ENCODE peak calls at places on chromosomes 2 and 18, in seven cellular contexts. I, B, Q, V, D, S and A are unnamed samples.

GRCh38 chr2:106192752-106193490 is 1.2 kb downstream of the UXS1 start:
- DNase-seq in B (peak; percentile 87), I (peak; percentile 56), D (no peak), S (no peak), Q (peak; percentile 51), V (no peak), A (peak; percentile 95)

GRCh38 chr2:162556996-162557395 is 213.1 kb downstream of the GCA start:
- DNase-seq in V (no peak), I (no peak), S (no peak), D (no peak), B (no peak), Q (no peak), A (no peak)

GRCh38 chr2:169828141-169828811 is 1.0 kb downstream of the UBR3 start:
- DNase-seq in V (no peak), I (peak; percentile 45), S (peak; percentile 62), B (peak; percentile 41), Q (peak; percentile 67), D (no peak), A (peak; percentile 65)

GRCh38 chr2:195848119-195848899 is 191.3 kb downstream of the SLC39A10 start:
- DNase-seq in S (no peak), D (no peak), V (no peak), I (no peak), Q (no peak), B (no peak), A (no peak)

GRCh38 chr2:75570948-75571729 is 10.4 kb upstream of the EVA1A start:
- DNase-seq in S (no peak), D (no peak), B (peak; percentile 76), Q (no peak), V (no peak), I (no peak), A (peak; percentile 83)

GRCh38 chr2:94996401-94997100 is 29.0 kb upstream of the MAL start:
- DNase-seq in I (no peak), S (no peak), V (no peak), Q (peak; percentile 63), B (no peak), D (peak; percentile 7), A (no peak)

GRCh38 chr2:82839046-82839445 is 1620.0 kb downstream of the SUCLG1 start:
- DNase-seq in I (no peak), Q (no peak), V (no peak), D (no peak), B (no peak), S (no peak), A (peak; percentile 1)

GRCh38 chr2:10931710-10932255 is 20.0 kb downstream of the KCNF1 start:
- DNase-seq in V (no peak), D (peak; percentile 32), Q (no peak), I (peak; percentile 44), B (peak; percentile 92), S (peak; percentile 94), A (peak; percentile 30)

GRCh38 chr2:219350215-219350937 is 17.8 kb upstream of the RESP18 start:
- DNase-seq in I (no peak), D (no peak), Q (no peak), V (no peak), B (peak; percentile 71), S (no peak), A (no peak)

GRCh38 chr18:77049938-77050337 is 82.6 kb downstream of the MBP start:
- DNase-seq in I (no peak), B (no peak), Q (no peak), D (no peak), S (no peak), V (no peak), A (no peak)

GRCh38 chr2:37098416-37099118 is 14.2 kb downstream of the GPATCH11 start:
- DNase-seq in S (no peak), D (no peak), V (no peak), B (no peak), Q (no peak), I (no peak), A (no peak)

GRCh38 chr2:128568106-128568505 is 249.4 kb upstream of the HS6ST1 start:
- DNase-seq in B (no peak), S (no peak), Q (peak; percentile 91), I (no peak), V (no peak), D (no peak), A (no peak)

GRCh38 chr18:8051388-8051787 is 484.3 kb downstream of the PTPRM start:
- DNase-seq in D (no peak), V (no peak), B (peak; percentile 17), S (no peak), Q (no peak), I (no peak), A (no peak)

GRCh38 chr2:216164087-216164486 is 54.9 kb downstream of the XRCC5 start:
- DNase-seq in V (no peak), Q (no peak), I (no peak), B (no peak), S (no peak), D (no peak), A (no peak)

GRCh38 chr2:190881480-190882326 is 1.1 kb downstream of the GLS start:
- DNase-seq in S (peak; percentile 76), D (peak; percentile 81), B (peak; percentile 87), V (peak; percentile 56), I (peak; percentile 28), Q (peak; percentile 74), A (peak; percentile 86)

GRCh38 chr18:2948038-2948437 is 64.9 kb downstream of the LPIN2 start:
- DNase-seq in V (no peak), D (no peak), Q (peak; percentile 10), S (no peak), B (peak; percentile 58), I (no peak), A (peak; percentile 56)